ENCODE peak calls at places on chromosome X, in four cellular contexts. S is H1, A is gastrocnemius medialis, K is uterus. O is an unnamed sample.

GRCh38 chrX:133007458-133007857 is 49.0 kb upstream of the HS6ST2 start:
- DNase-seq in S (no peak), A (no peak), K (no peak), O (no peak)

GRCh38 chrX:107213477-107213876 is 7.1 kb downstream of the DNAAF6 start:
- DNase-seq in S (no peak), A (no peak), K (no peak), O (no peak)

GRCh38 chrX:149032449-149032848 is 472.7 kb downstream of the IDS start:
- DNase-seq in S (no peak), A (no peak), K (no peak), O (no peak)

GRCh38 chrX:65578346-65578745 is 43.8 kb upstream of the LAS1L start:
- DNase-seq in S (no peak), A (no peak), K (no peak), O (no peak)

GRCh38 chrX:19382500-19383145 is 38.9 kb downstream of the PDHA1 start:
- DNase-seq in S (peak; percentile 77), A (no peak), K (no peak), O (peak; percentile 50)

GRCh38 chrX:103513476-103514108 is 5.7 kb downstream of the RAB40A start:
- DNase-seq in S (no peak), A (no peak), K (no peak), O (no peak)

GRCh38 chrX:68413254-68413653 is 20.0 kb downstream of the OPHN1 start:
- DNase-seq in S (no peak), A (no peak), K (no peak), O (no peak)

GRCh38 chrX:30278365-30278764 is 30.8 kb downstream of the NR0B1 start:
- DNase-seq in S (no peak), A (no peak), K (no peak), O (no peak)

GRCh38 chrX:133370719-133371275 is 44.5 kb downstream of the GPC4 start:
- DNase-seq in S (no peak), A (no peak), K (no peak), O (no peak)

GRCh38 chrX:149540133-149540620 is 635 bp upstream of the EOLA1 start:
- DNase-seq in S (peak; percentile 79), A (peak; percentile 90), K (peak; percentile 88), O (peak; percentile 93)

GRCh38 chrX:151830911-151831310 is 81.8 kb upstream of the MAGEA4 start:
- DNase-seq in S (no peak), A (no peak), K (no peak), O (no peak)

GRCh38 chrX:48676893-48677270 is 6.7 kb upstream of the WAS start:
- DNase-seq in S (no peak), A (no peak), K (no peak), O (peak; percentile 7)

GRCh38 chrX:140190441-140191108 is 225.3 kb upstream of the CXorf66 start:
- DNase-seq in S (no peak), A (no peak), K (no peak), O (peak; percentile 2)

GRCh38 chrX:75781618-75782017 is 3.4 kb downstream of the MAGEE2 start:
- DNase-seq in S (no peak), A (no peak), K (peak; percentile 34), O (no peak)

GRCh38 chrX:144730486-144730885 is 516.8 kb upstream of the SPANXN1 start:
- DNase-seq in S (no peak), A (no peak), K (no peak), O (no peak)

GRCh38 chrX:134585446-134585845 is 72.8 kb downstream of the PLAC1 start:
- DNase-seq in S (no peak), A (no peak), K (no peak), O (no peak)

GRCh38 chrX:19800821-19801220 is 86.6 kb downstream of the SH3KBP1 start:
- DNase-seq in S (no peak), A (no peak), K (no peak), O (no peak)

GRCh38 chrX:140229187-140229586 is 263.9 kb upstream of the CXorf66 start:
- DNase-seq in S (no peak), A (no peak), K (no peak), O (no peak)

GRCh38 chrX:55007633-55008032 is 7.5 kb downstream of the APEX2 start:
- DNase-seq in S (no peak), A (no peak), K (peak; percentile 51), O (no peak)

GRCh38 chrX:69045616-69046345 is 119.5 kb downstream of the PJA1 start:
- DNase-seq in S (peak; percentile 8), A (no peak), K (no peak), O (no peak)

GRCh38 chrX:133561251-133561650 is 146.0 kb upstream of the GPC4 start:
- DNase-seq in S (no peak), A (no peak), K (no peak), O (no peak)

GRCh38 chrX:150663061-150663460 is 30.1 kb upstream of the MTMR1 start:
- DNase-seq in S (no peak), A (no peak), K (no peak), O (no peak)

GRCh38 chrX:82666355-82666754 is 841.7 kb upstream of the POU3F4 start:
- DNase-seq in S (no peak), A (no peak), K (no peak), O (no peak)

GRCh38 chrX:107678957-107679740 is 50.8 kb downstream of the PRPS1 start:
- DNase-seq in S (no peak), A (peak; percentile 64), K (peak; percentile 79), O (peak; percentile 50)

GRCh38 chrX:136694491-136695087 is 46.6 kb downstream of the CD40LG start:
- DNase-seq in S (peak; percentile 43), A (no peak), K (no peak), O (no peak)

GRCh38 chrX:115616943-115617563 is 56.1 kb downstream of the PLS3 start:
- DNase-seq in S (no peak), A (no peak), K (no peak), O (no peak)

GRCh38 chrX:136260801-136261200 is 9.6 kb upstream of the MAP7D3 start:
- DNase-seq in S (no peak), A (no peak), K (no peak), O (no peak)

GRCh38 chrX:151920530-151920929 is 7.8 kb downstream of the MAGEA4 start:
- DNase-seq in S (no peak), A (no peak), K (no peak), O (no peak)

DNA sequence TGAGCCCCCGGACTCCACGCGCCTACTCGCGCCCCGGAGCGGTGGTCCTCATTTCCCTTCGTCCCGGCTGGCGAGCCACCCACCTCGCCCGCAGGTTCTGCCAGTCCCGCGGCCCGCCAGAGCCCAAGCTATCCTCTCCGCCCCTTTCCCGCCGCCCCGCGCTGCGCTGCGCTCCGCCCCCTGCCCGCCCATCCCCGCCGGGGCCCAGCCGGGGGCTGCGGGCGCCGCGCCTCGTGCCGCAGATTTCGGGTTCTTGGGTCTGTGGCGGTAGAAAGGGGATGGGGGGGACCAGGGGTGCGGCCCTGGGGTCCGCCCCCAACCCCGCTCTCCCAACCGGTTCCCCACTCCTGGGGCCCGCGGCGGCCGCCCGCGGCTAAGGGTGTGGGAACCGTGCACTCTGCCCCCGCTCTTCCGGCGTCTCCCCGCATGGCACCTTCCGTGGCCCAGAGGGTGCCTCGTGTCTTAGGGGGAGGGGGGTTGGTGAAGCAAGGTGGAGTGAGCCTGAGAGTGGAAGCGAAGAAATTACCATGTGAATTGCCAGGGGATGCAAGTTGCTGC is 650.8 kb upstream of the DIPK2B start:
- DNase-seq in S (peak; percentile 65), A (no peak), K (peak; percentile 19), O (peak; percentile 26)
- TF ChIP-seq POLR2A in S (peak; percentile 37), A (no peak), K (no peak), O (peak; percentile 44)

GRCh38 chrX:63934160-63934559 is 149.1 kb upstream of the ARHGEF9 start:
- DNase-seq in S (no peak), A (no peak), K (no peak), O (no peak)
- H3K27ac ChIP-seq in S (no peak overlapping the region), A (no peak overlapping the region), K (no peak overlapping the region), O (no peak overlapping the region)

DNA sequence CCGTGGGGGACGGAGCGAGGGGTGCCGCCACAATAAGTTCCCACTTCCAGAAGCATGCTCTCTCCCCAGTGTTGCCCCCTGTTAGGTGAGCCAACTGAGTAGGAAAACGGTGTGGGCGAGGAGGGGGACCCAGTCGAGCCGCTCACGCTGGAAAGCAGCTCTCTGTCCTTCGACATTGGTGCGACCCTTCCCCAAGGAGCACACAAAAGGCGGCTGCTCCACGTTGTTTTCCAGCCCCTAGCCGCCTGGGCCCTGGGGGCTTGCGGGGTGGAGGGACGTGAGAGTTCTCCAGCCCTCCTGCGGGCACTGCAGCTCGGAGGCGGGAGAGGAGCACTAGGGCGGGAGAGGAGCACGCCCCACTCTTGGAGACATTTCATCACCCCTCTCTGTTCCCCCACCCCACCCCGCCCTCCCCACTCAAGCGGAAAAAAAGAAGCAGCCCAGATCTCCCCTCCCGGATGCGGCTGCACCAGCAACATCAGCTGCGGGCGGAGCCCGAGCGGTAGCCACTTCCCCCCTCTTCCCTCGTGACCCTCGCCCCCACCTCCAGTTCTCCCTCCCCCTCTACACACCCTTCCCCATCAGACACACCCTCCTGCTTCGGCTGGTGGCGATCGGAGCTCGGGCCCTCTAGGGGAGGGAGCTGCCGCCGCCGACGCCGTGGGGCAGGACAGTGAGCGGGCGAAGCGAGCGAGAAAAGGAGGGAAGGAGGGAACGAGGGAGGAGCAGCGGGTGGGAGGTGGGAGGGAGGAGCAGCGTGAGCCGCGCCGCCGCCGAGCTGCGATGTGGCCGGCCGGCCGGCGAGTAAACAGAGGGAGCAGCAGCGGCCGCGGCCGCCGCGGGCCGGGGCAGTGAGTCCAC is at the start of gene DOCK11:
- DNase-seq in S (peak; percentile 61), A (peak; percentile 50), K (peak; percentile 80), O (peak; percentile 81)
- TF ChIP-seq POLR2A in S (no peak), A (peak; percentile 52), K (peak; percentile 58), O (no peak)

GRCh38 chrX:71169586-71169985 is 24.9 kb downstream of the NLGN3 start:
- DNase-seq in S (no peak), A (no peak), K (no peak), O (no peak)
- H3K27ac ChIP-seq in S (no peak overlapping the region), A (no peak overlapping the region), K (no peak overlapping the region), O (no peak overlapping the region)

GRCh38 chrX:12977761-12978204 is 2.9 kb downstream of the TMSB4X start:
- DNase-seq in S (no peak), A (no peak), K (no peak), O (no peak)
- TF ChIP-seq POLR2A in S (peak; percentile 20), A (no peak), K (no peak), O (no peak)

GRCh38 chrX:46628406-46629371 is 55.1 kb downstream of the CHST7 start:
- DNase-seq in S (no peak), A (peak; percentile 49), K (peak; percentile 38), O (peak; percentile 23)
- H3K27ac ChIP-seq in S (no peak overlapping the region), A (peak overlapping the region; percentile 62), K (peak overlapping the region; percentile 57), O (no peak overlapping the region)

GRCh38 chrX:45769919-45770582 is 569.4 kb upstream of the DIPK2B start:
- DNase-seq in S (no peak), A (peak; percentile 14), K (peak; percentile 76), O (peak; percentile 73)
- TF ChIP-seq POLR2A in S (no peak), A (peak; percentile 57), K (peak; percentile 47), O (no peak)